ENCODE peak calls at places on chromosomes 3 and 15, in eight cellular contexts. A, U, N, C, J, P, V and M are unnamed samples.

GRCh38 chr15:86725628-86726027 is 646.0 kb downstream of the AGBL1 start:
- DNase-seq in A (no peak), U (no peak), J (no peak), N (no peak), V (no peak), P (no peak), C (no peak), M (no peak)

GRCh38 chr15:62527387-62527786 is 362.3 kb upstream of the C2CD4B start:
- DNase-seq in N (no peak), V (no peak), P (no peak), C (no peak), U (no peak), J (no peak), A (no peak), M (no peak)

GRCh38 chr15:43212951-43213350 is 7.9 kb downstream of the EPB42 start:
- DNase-seq in N (no peak), A (no peak), V (no peak), C (no peak), U (no peak), J (no peak), P (no peak), M (no peak)

GRCh38 chr3:80035021-80035420 is 267.2 kb upstream of the ROBO1 start:
- DNase-seq in V (no peak), C (no peak), N (no peak), U (no peak), J (no peak), P (no peak), A (no peak), M (no peak)

GRCh38 chr15:81133782-81134461 is at the start of gene CFAP161:
- DNase-seq in C (no peak), U (peak), P (no peak), A (no peak), V (peak), N (peak), J (no peak), M (peak)

GRCh38 chr3:12891985-12892839 is 50.8 kb upstream of the RPL32 start:
- DNase-seq in V (peak), A (peak), C (no peak), J (no peak), N (peak), P (no peak), U (peak), M (peak)

GRCh38 chr15:51079226-51079625 is 15.5 kb downstream of the TNFAIP8L3 start:
- DNase-seq in V (no peak), A (no peak), P (no peak), N (no peak), J (no peak), C (no peak), U (no peak), M (no peak)

GRCh38 chr15:38885001-38885400 is 320.4 kb upstream of the RASGRP1 start:
- DNase-seq in J (no peak), C (no peak), N (no peak), V (peak), P (no peak), U (no peak), A (no peak), M (no peak)

GRCh38 chr15:32657198-32657886 is 15.8 kb downstream of the SCG5 start:
- DNase-seq in C (no peak), J (no peak), U (no peak), A (no peak), N (no peak), P (no peak), V (no peak), M (peak)

GRCh38 chr3:142215111-142215510 is 10.3 kb downstream of the GK5 start:
- DNase-seq in P (no peak), J (no peak), A (no peak), U (no peak), V (no peak), N (no peak), C (no peak), M (no peak)

GRCh38 chr3:127484601-127485388 is 105.7 kb downstream of the TPRA1 start:
- DNase-seq in A (no peak), P (no peak), J (no peak), U (no peak), C (no peak), V (peak), N (no peak), M (peak)

GRCh38 chr15:58423858-58424608 is 7.8 kb upstream of the LIPC start:
- DNase-seq in N (no peak), A (no peak), C (no peak), V (no peak), J (no peak), P (no peak), U (no peak), M (no peak)

GRCh38 chr15:94086360-94086759 is 145.0 kb upstream of the MCTP2 start:
- DNase-seq in V (no peak), N (no peak), C (no peak), A (no peak), J (no peak), P (no peak), U (no peak), M (no peak)

GRCh38 chr3:195012571-195012970 is 258.4 kb downstream of the XXYLT1 start:
- DNase-seq in A (no peak), U (no peak), P (no peak), C (no peak), V (no peak), J (no peak), N (no peak), M (peak)

GRCh38 chr15:25182098-25182478 is 227.3 kb downstream of the SNRPN start:
- DNase-seq in U (no peak), C (no peak), P (no peak), N (no peak), A (no peak), J (no peak), V (no peak), M (peak)

GRCh38 chr3:74613566-74613965 is 893 bp downstream of the CNTN3 start:
- DNase-seq in C (no peak), N (no peak), A (no peak), U (no peak), J (no peak), P (no peak), V (peak), M (peak)

GRCh38 chr3:43997788-43998373 is 243.8 kb upstream of the TOPAZ1 start:
- DNase-seq in C (peak), V (no peak), N (no peak), J (no peak), A (no peak), P (no peak), U (peak), M (no peak)

GRCh38 chr3:95356764-95357501 is 1294.1 kb downstream of the NSUN3 start:
- DNase-seq in A (no peak), P (no peak), J (no peak), V (no peak), U (no peak), C (no peak), N (no peak), M (no peak)

GRCh38 chr3:102301155-102301554 is 133.7 kb upstream of the ZPLD1 start:
- DNase-seq in N (no peak), P (no peak), J (no peak), U (no peak), V (no peak), A (no peak), C (no peak), M (no peak)

GRCh38 chr3:183489455-183490210 is 61.2 kb upstream of the MCF2L2 start:
- DNase-seq in J (no peak), U (no peak), C (no peak), N (no peak), V (no peak), P (no peak), A (no peak), M (no peak)

GRCh38 chr15:34337557-34338306 is at the start of gene SLC12A6:
- DNase-seq in V (peak), J (peak), U (peak), C (peak), P (peak), A (peak), N (peak), M (peak)

GRCh38 chr3:133457025-133457424 is 57.2 kb downstream of the BFSP2 start:
- DNase-seq in J (no peak), C (no peak), P (no peak), A (no peak), V (no peak), U (no peak), N (no peak), M (no peak)

GRCh38 chr15:91997163-91997562 is 143.7 kb downstream of the SLCO3A1 start:
- DNase-seq in N (no peak), U (no peak), C (no peak), A (no peak), J (no peak), V (no peak), P (no peak), M (no peak)

GRCh38 chr3:72379500-72380187 is 468.6 kb downstream of the SHQ1 start:
- DNase-seq in P (no peak), A (no peak), J (no peak), U (no peak), C (no peak), N (no peak), V (no peak), M (no peak)

GRCh38 chr15:77004189-77004588 is 9.3 kb downstream of the PSTPIP1 start:
- DNase-seq in A (no peak), V (no peak), U (no peak), C (no peak), J (no peak), P (no peak), N (peak), M (no peak)

GRCh38 chr3:194367992-194368841 is 1.3 kb downstream of the LRRC15 start:
- DNase-seq in J (no peak), V (no peak), A (no peak), U (peak), N (no peak), P (no peak), C (no peak), M (no peak)

GRCh38 chr3:61358364-61358763 is 107.1 kb upstream of the FHIT start:
- DNase-seq in V (no peak), U (no peak), J (no peak), C (no peak), A (no peak), P (peak), N (peak), M (peak)

GRCh38 chr3:42224658-42225421 is 41.1 kb downstream of the CCK start:
- DNase-seq in U (no peak), C (no peak), N (peak), J (no peak), A (no peak), V (no peak), P (no peak), M (no peak)

GRCh38 chr3:40366203-40367162 is 20.5 kb upstream of the ENTPD3 start:
- DNase-seq in N (no peak), P (no peak), V (peak), J (no peak), C (no peak), U (no peak), A (no peak), M (no peak)